ENCODE peak calls at places on chromosome 9, in eight cellular contexts. D is CD4-positive, alpha-beta T cell; Z is left ventricle myocardium inferior; W is A549; I is uterus; O is NB4; G is tibial artery; S is astrocyte of the spinal cord. X is an unnamed sample.

GRCh38 chr9:103990311-103990710 is 103.8 kb upstream of the SMC2 start:
- DNase-seq in D (no peak), Z (no peak), W (no peak), I (no peak), O (no peak), G (no peak), S (no peak), X (no peak)

GRCh38 chr9:94802795-94803194 is 76.3 kb downstream of the AOPEP start:
- DNase-seq in D (no peak), Z (no peak), W (no peak), I (no peak), O (peak), G (no peak), S (peak), X (no peak)

GRCh38 chr9:35616681-35617459 is 1.3 kb downstream of the CD72 start:
- DNase-seq in D (peak), Z (peak), W (no peak), I (peak), O (no peak), G (peak), S (peak), X (peak)

GRCh38 chr9:21015122-21015815 is 16.2 kb downstream of the HACD4 start:
- DNase-seq in D (no peak), Z (no peak), W (no peak), I (no peak), O (no peak), G (no peak), S (peak), X (no peak)

GRCh38 chr9:110440161-110440560 is 102.5 kb upstream of the TXNDC8 start:
- DNase-seq in D (no peak), Z (no peak), W (no peak), I (no peak), O (no peak), G (no peak), S (peak), X (no peak)

GRCh38 chr9:116190997-116191396 is 37.4 kb downstream of the PAPPA start:
- DNase-seq in D (no peak), Z (no peak), W (no peak), I (no peak), O (no peak), G (no peak), S (peak), X (no peak)

GRCh38 chr9:27377147-27377807 is 80.3 kb upstream of the EQTN start:
- DNase-seq in D (no peak), Z (no peak), W (peak), I (no peak), O (no peak), G (no peak), S (no peak), X (no peak)

GRCh38 chr9:96646081-96646991 is 8.8 kb downstream of the PRXL2C start:
- DNase-seq in D (no peak), Z (no peak), W (no peak), I (no peak), O (peak), G (no peak), S (peak), X (no peak)

GRCh38 chr9:33448159-33448511 is 742 bp upstream of the AQP3 start:
- DNase-seq in D (no peak), Z (no peak), W (no peak), I (no peak), O (no peak), G (no peak), S (no peak), X (no peak)

GRCh38 chr9:133998915-133999580 is 6.9 kb upstream of the VAV2 start:
- DNase-seq in D (no peak), Z (no peak), W (no peak), I (no peak), O (no peak), G (no peak), S (no peak), X (no peak)

GRCh38 chr9:129889461-129889935 is 54.2 kb downstream of the USP20 start:
- DNase-seq in D (no peak), Z (no peak), W (no peak), I (no peak), O (peak), G (no peak), S (no peak), X (no peak)

GRCh38 chr9:92132501-92132900 is 17.3 kb upstream of the SPTLC1 start:
- DNase-seq in D (no peak), Z (no peak), W (no peak), I (no peak), O (no peak), G (no peak), S (no peak), X (no peak)

GRCh38 chr9:2158111-2158610 is 143.0 kb downstream of the SMARCA2 start:
- DNase-seq in D (no peak), Z (peak), W (peak), I (peak), O (peak), G (no peak), S (peak), X (peak)

GRCh38 chr9:100111235-100111634 is 12.2 kb downstream of the INVS start:
- DNase-seq in D (no peak), Z (peak), W (no peak), I (peak), O (no peak), G (peak), S (peak), X (no peak)

GRCh38 chr9:133968966-133969617 is 23.0 kb downstream of the VAV2 start:
- DNase-seq in D (no peak), Z (no peak), W (no peak), I (no peak), O (no peak), G (no peak), S (no peak), X (no peak)

GRCh38 chr9:127074561-127075548 is 47.6 kb downstream of the ANGPTL2 start:
- DNase-seq in D (no peak), Z (no peak), W (no peak), I (no peak), O (no peak), G (peak), S (no peak), X (no peak)

GRCh38 chr9:77013932-77014596 is 5.4 kb upstream of the FOXB2 start:
- DNase-seq in D (no peak), Z (no peak), W (no peak), I (no peak), O (no peak), G (no peak), S (no peak), X (no peak)

GRCh38 chr9:121735065-121735791 is 83.8 kb downstream of the DAB2IP start:
- DNase-seq in D (no peak), Z (no peak), W (peak), I (no peak), O (peak), G (no peak), S (peak), X (peak)

GRCh38 chr9:116589392-116590354 is 97.4 kb upstream of the TRIM32 start:
- DNase-seq in D (no peak), Z (no peak), W (peak), I (no peak), O (peak), G (no peak), S (peak), X (no peak)

GRCh38 chr9:96253059-96253696 is 48.8 kb downstream of the HSD17B3 start:
- DNase-seq in D (no peak), Z (no peak), W (no peak), I (no peak), O (peak), G (no peak), S (no peak), X (no peak)

DNA sequence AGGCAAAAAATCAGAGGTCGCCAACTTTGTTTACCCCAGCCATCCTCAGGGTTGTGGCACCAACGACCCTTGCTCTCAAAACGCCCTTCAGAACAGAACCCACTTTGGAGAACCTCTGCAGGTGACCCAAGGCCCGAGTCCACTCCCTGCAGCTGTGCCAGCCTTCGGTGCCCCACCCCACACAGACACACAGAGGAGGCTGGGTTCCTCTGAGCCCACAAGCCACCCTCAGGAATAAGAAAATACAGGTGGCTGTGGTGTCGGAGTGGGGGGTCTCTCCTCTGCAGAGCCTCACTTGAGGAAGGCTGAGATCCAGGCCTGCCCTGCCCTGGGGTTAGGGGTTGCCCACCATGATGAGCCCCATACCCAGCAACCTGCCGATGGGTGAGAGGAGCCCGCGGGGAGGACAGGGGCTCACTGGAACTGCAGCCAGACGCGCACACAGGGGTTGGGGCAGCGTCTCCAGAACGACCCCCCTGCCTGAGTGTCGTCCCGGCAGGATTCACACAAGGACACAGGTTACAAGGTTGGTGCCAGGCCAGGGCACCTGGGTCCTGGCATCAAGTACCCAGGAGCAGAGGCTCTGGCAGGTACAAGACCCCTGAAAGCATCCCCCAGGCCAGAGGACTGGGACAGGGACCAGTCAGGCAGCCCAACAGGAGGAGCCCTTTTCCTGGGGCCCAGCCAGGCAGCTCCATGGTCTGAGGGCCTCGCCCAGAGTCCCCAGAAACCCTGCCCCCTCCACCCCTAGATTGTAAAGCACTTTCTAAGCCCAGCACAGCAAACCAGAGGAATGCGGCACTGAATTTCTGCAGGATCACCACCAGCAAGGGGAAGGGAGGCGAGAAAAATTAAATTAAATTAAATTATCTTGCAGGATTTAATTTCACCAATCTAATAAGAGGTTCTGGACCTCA is 40.0 kb downstream of the NACC2 start:
- DNase-seq in D (no peak), Z (no peak), W (no peak), I (no peak), O (no peak), G (no peak), S (no peak), X (no peak)
- TF ChIP-seq CTCF in D (no peak), Z (no peak), W (no peak), I (no peak), O (no peak), G (no peak), S (no peak), X (no peak)

GRCh38 chr9:75890541-75891276 is at the start of gene PCSK5:
- DNase-seq in D (peak), Z (peak), W (peak), I (peak), O (peak), G (peak), S (peak), X (peak)
- TF ChIP-seq CTCF in D (no peak), Z (peak), W (peak), I (peak), O (no peak), G (peak), S (peak), X (no peak)

GRCh38 chr9:108412755-108413154 is 443.0 kb downstream of the ACTL7B start:
- DNase-seq in D (no peak), Z (no peak), W (peak), I (no peak), O (peak), G (no peak), S (no peak), X (no peak)

GRCh38 chr9:108411632-108412031 is 444.2 kb downstream of the ACTL7B start:
- DNase-seq in D (no peak), Z (no peak), W (no peak), I (no peak), O (peak), G (no peak), S (no peak), X (no peak)

GRCh38 chr9:108417726-108418125 is 438.1 kb downstream of the ACTL7B start:
- DNase-seq in D (no peak), Z (no peak), W (no peak), I (no peak), O (no peak), G (no peak), S (no peak), X (no peak)

GRCh38 chr9:108419379-108419778 is 436.4 kb downstream of the ACTL7B start:
- DNase-seq in D (no peak), Z (no peak), W (no peak), I (no peak), O (no peak), G (no peak), S (no peak), X (no peak)

GRCh38 chr9:108416321-108416720 is 439.5 kb downstream of the ACTL7B start:
- DNase-seq in D (no peak), Z (no peak), W (peak), I (no peak), O (peak), G (no peak), S (peak), X (no peak)
- TF ChIP-seq CTCF in D (no peak), Z (no peak), W (peak), I (no peak), O (no peak), G (no peak), S (peak), X (no peak)

GRCh38 chr9:132181796-132182521 is 20.1 kb downstream of the NTNG2 start:
- DNase-seq in D (no peak), Z (peak), W (no peak), I (peak), O (no peak), G (no peak), S (no peak), X (no peak)

GRCh38 chr9:132185164-132186009 is 23.5 kb downstream of the NTNG2 start:
- DNase-seq in D (no peak), Z (no peak), W (no peak), I (no peak), O (peak), G (no peak), S (no peak), X (no peak)

GRCh38 chr9:132183715-132184114 is 21.9 kb downstream of the NTNG2 start:
- DNase-seq in D (no peak), Z (no peak), W (no peak), I (no peak), O (no peak), G (no peak), S (no peak), X (no peak)

GRCh38 chr9:132183134-132183533 is 21.3 kb downstream of the NTNG2 start:
- DNase-seq in D (no peak), Z (no peak), W (no peak), I (no peak), O (no peak), G (no peak), S (no peak), X (no peak)

GRCh38 chr9:132182609-132183073 is 20.8 kb downstream of the NTNG2 start:
- DNase-seq in D (no peak), Z (no peak), W (peak), I (no peak), O (no peak), G (no peak), S (no peak), X (no peak)
- TF ChIP-seq CTCF in D (no peak), Z (peak), W (no peak), I (no peak), O (no peak), G (no peak), S (peak), X (no peak)

GRCh38 chr9:101478906-101479305 is 43.3 kb upstream of the ALDOB start:
- DNase-seq in D (no peak), Z (no peak), W (no peak), I (no peak), O (peak), G (no peak), S (no peak), X (no peak)
- TF ChIP-seq CTCF in D (no peak), Z (no peak), W (no peak), I (no peak), O (no peak), G (no peak), S (no peak), X (no peak)

GRCh38 chr9:113461943-113462342 is 1.6 kb upstream of the RGS3 start:
- DNase-seq in D (no peak), Z (no peak), W (no peak), I (no peak), O (no peak), G (no peak), S (no peak), X (no peak)

GRCh38 chr9:113464286-113464660 is 746 bp downstream of the RGS3 start:
- DNase-seq in D (no peak), Z (no peak), W (no peak), I (no peak), O (no peak), G (no peak), S (no peak), X (no peak)

GRCh38 chr9:113464672-113465271 is 1.2 kb downstream of the RGS3 start:
- DNase-seq in D (no peak), Z (no peak), W (no peak), I (no peak), O (no peak), G (no peak), S (no peak), X (no peak)

GRCh38 chr9:113462781-113463286 is 693 bp upstream of the RGS3 start:
- DNase-seq in D (no peak), Z (no peak), W (no peak), I (no peak), O (no peak), G (no peak), S (no peak), X (no peak)

DNA sequence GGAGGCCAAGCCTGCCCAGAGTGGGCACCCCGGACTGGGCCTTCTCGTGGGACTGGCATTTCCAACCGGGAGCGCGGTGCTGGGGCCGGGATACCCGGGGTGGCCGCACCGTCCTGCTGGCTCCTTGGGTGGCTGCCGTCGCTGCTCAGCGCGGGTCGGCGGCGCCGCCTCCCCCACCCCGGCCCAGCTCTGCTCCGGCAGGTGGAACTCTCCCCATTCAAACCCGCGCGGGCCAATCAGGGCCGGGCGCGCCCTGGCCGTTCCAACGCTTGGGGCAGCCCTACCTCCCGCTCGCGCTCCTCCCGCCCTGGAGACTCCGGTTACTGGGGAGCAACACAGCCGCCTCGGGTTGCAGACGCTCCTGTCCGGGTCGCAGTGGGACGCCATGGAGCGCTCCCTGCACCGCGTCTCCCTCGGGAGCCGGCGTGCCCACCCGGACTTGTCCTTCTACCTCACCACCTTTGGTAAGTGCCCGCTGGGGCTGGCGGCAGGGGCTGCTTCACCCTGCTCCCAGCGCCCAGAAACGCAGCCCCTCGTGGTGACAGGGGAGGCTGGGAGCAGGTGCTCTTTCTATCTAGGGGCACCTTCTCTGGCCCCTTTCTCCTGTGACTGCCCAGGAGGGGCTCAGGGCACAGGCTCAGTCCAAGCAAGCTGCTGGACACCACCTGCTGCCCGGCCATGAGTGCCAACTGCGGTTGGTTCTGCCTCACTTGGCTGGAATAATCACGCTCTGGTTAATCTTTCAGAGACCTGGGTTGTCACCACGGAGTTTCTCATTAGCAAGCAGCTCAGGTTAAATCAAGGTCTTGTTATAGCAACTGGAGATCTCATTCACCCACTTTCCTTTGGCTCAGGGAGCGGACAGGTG is at the start of gene RGS3:
- DNase-seq in D (no peak), Z (peak), W (peak), I (no peak), O (no peak), G (peak), S (no peak), X (no peak)
- TF ChIP-seq CTCF in D (no peak), Z (peak), W (no peak), I (no peak), O (no peak), G (peak), S (no peak), X (no peak)

DNA sequence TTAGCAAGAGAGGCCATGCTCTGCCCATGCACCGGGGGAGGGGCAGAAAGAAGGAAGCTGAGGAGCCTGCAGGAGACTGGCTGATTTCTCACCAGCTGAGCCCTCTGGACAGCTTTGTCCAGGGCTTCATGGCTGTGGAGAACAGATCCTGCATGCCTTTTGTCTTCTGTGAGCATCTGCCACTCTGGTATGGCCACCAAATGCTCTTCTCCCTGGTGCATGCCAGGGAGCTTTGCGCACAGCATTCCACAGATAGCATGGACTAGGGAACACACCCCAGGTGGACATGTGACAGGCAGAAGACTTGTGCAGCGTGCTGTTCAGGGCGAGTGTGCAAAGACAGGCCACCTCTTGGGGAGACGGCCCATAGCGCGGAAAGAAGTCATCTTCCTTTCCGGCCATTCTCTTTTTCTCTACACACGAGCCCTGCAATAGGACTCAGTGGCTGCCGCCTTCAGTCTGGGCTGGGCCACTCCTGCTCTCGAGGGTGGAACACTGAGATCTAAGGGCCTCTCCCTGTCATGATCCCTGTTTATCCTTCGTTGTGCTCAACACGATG is 56.7 kb downstream of the GADD45G start:
- DNase-seq in D (no peak), Z (peak), W (no peak), I (no peak), O (peak), G (peak), S (no peak), X (no peak)
- TF ChIP-seq CTCF in D (no peak), Z (no peak), W (no peak), I (no peak), O (no peak), G (no peak), S (no peak), X (no peak)

GRCh38 chr9:31542384-31543055 is 841.9 kb upstream of the ACO1 start:
- DNase-seq in D (peak), Z (no peak), W (peak), I (no peak), O (peak), G (no peak), S (peak), X (no peak)
- TF ChIP-seq CTCF in D (peak), Z (peak), W (no peak), I (no peak), O (peak), G (no peak), S (peak), X (no peak)

DNA sequence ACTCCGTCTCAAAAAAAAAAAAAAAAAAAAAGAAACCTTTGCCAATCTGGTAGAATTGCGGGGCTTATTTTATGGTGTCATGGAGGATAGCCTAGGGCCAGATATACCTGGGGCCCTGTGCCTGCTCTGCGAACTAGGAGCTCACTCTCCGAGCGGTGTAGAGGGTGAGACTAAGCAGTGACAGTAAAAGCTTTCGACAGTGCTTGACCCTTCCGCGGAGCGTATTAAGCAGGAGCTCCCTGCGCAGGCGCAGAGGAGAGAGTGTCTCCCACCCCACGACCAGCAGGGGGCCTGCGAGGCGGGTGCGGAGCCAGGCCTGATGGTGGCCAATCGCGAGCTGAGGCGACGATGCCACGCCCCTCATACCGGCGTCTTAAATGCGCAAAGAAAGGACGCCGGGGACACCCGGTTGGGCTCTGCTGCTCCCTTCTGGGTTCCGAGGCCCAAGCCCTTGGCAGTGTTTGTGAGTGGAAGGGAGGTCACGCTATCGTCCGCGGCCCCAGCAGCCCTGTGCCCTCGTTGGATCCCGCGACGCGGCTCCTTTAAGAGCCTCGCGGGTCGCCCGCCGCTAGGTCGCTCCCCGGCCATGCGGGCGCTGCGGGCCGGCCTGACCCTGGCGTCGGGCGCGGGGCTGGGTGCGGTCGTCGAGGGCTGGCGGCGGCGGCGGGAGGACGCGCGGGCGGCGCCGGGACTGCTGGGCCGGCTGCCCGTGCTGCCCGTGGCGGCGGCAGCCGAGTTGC is at the start of gene ENDOG:
- DNase-seq in D (peak), Z (peak), W (peak), I (peak), O (peak), G (peak), S (peak), X (peak)
- TF ChIP-seq CTCF in D (peak), Z (peak), W (peak), I (peak), O (peak), G (peak), S (peak), X (peak)

X was measured in natural killer cell.